ENCODE peak calls at places on chromosomes 6 and 20, in four cellular contexts. W, E, Z and B are unnamed samples.

GRCh38 chr6:133277228-133277894 is 36.2 kb downstream of the EYA4 start:
- DNase-seq in E (no peak), W (no peak), Z (no peak), B (no peak)

GRCh38 chr6:169993861-169994481 is 242.5 kb downstream of the ERMARD start:
- DNase-seq in W (no peak), Z (no peak), E (no peak), B (no peak)

GRCh38 chr20:58131111-58131510 is 97.3 kb downstream of the ANKRD60 start:
- DNase-seq in E (no peak), Z (no peak), W (no peak), B (no peak)

GRCh38 chr6:56806368-56806767 is 148.5 kb upstream of the BEND6 start:
- DNase-seq in E (no peak), W (no peak), Z (no peak), B (no peak)

GRCh38 chr6:3226422-3227362 is 761 bp downstream of the TUBB2B start:
- DNase-seq in W (no peak), Z (no peak), E (no peak), B (peak)

GRCh38 chr6:106099235-106099537 is 13.1 kb downstream of the PRDM1 start:
- DNase-seq in Z (no peak), E (no peak), W (no peak), B (peak)

GRCh38 chr6:42338573-42339218 is 113.0 kb downstream of the TRERF1 start:
- DNase-seq in W (no peak), Z (peak), E (no peak), B (no peak)

GRCh38 chr20:43988867-43989266 is 74.2 kb downstream of the TOX2 start:
- DNase-seq in Z (no peak), W (no peak), E (no peak), B (no peak)

GRCh38 chr6:90384720-90385119 is 88.1 kb upstream of the BACH2 start:
- DNase-seq in E (no peak), Z (no peak), W (no peak), B (no peak)

GRCh38 chr20:49112596-49113274 is 66.6 kb downstream of the CSE1L start:
- DNase-seq in E (no peak), Z (no peak), W (no peak), B (no peak)

GRCh38 chr6:26086214-26086613 is 1.0 kb upstream of the HFE start:
- DNase-seq in W (no peak), Z (no peak), E (no peak), B (no peak)

GRCh38 chr6:104019075-104019474 is 840.6 kb downstream of the HACE1 start:
- DNase-seq in Z (no peak), W (no peak), E (no peak), B (no peak)

GRCh38 chr6:24495516-24495847 is 713 bp downstream of the ALDH5A1 start:
- DNase-seq in W (peak), E (no peak), Z (peak), B (peak)

GRCh38 chr6:35600659-35601125 is 88.0 kb upstream of the TULP1 start:
- DNase-seq in E (no peak), W (no peak), Z (no peak), B (no peak)

GRCh38 chr6:96186516-96187195 is 170.9 kb downstream of the FUT9 start:
- DNase-seq in E (no peak), Z (no peak), W (no peak), B (no peak)

GRCh38 chr6:137949686-137950390 is 82.8 kb downstream of the TNFAIP3 start:
- DNase-seq in E (no peak), W (no peak), Z (no peak), B (no peak)

GRCh38 chr20:59996112-59996511 is 37.9 kb downstream of the CDH26 start:
- DNase-seq in W (no peak), Z (no peak), E (no peak), B (no peak)

GRCh38 chr20:59993736-59994484 is 35.7 kb downstream of the CDH26 start:
- DNase-seq in E (no peak), Z (no peak), W (no peak), B (no peak)

GRCh38 chr20:59994697-59995122 is 36.5 kb downstream of the CDH26 start:
- DNase-seq in Z (peak), E (no peak), W (no peak), B (peak)

GRCh38 chr20:59988141-59988540 is 29.9 kb downstream of the CDH26 start:
- DNase-seq in Z (peak), W (no peak), E (no peak), B (no peak)

GRCh38 chr20:59992531-59992930 is 34.3 kb downstream of the CDH26 start:
- DNase-seq in W (no peak), E (no peak), Z (no peak), B (no peak)
- TF ChIP-seq ATF3 in W (no peak), E (no peak), Z (no peak), B (no peak)

GRCh38 chr6:164911151-164911550 is 398.3 kb downstream of the C6orf118 start:
- DNase-seq in Z (no peak), E (no peak), W (no peak), B (no peak)

GRCh38 chr6:164917211-164917610 is 392.2 kb downstream of the C6orf118 start:
- DNase-seq in E (no peak), Z (no peak), W (no peak), B (no peak)

GRCh38 chr6:164911873-164912580 is 397.4 kb downstream of the C6orf118 start:
- DNase-seq in E (no peak), W (no peak), Z (no peak), B (no peak)
- TF ChIP-seq ATF3 in E (no peak), W (no peak), Z (no peak), B (no peak)

DNA sequence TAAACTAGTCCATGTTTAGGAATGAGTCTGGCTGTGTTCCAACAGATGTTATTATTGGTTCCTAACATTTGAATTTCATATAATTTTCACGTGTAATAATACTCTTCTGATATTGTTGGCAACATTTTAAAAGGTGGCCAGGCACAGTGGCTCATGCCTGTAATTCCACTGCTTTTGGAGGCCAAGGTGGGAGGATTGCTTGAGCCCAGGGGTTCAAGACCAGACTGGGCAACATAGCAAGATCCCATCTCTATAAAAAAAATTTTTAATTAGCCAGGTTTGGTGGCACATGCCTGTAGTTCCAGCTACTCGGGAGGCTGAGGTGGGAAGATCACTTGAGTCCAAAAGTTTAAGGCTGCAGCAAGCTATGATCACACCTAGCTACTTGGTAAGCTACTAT is 116.2 kb downstream of the MTHFD1L start:
- DNase-seq in W (no peak), Z (no peak), E (no peak), B (no peak)
- TF ChIP-seq ATF3 in W (no peak), Z (no peak), E (no peak), B (no peak)

DNA sequence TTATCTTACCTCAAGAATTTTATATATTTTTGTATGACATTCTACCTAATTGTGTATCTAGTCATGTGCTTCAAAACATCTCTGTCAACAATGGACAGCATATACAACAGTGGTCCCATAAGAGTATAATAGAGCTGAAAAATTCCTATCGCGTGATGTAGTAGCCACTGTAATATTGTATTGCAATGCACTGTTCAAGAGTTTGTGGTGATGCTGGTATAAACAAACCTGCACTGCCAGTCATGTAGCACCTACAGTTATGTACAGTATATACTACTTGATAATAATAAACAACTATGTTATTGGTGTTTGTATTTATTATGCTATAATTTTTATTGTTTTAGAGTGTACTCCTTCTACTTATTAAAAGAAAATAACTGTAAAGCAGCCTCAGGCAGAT is 672.7 kb downstream of the CD109 start:
- DNase-seq in E (no peak), Z (no peak), W (no peak), B (no peak)
- TF ChIP-seq ATF3 in E (no peak), Z (no peak), W (no peak), B (no peak)

DNA sequence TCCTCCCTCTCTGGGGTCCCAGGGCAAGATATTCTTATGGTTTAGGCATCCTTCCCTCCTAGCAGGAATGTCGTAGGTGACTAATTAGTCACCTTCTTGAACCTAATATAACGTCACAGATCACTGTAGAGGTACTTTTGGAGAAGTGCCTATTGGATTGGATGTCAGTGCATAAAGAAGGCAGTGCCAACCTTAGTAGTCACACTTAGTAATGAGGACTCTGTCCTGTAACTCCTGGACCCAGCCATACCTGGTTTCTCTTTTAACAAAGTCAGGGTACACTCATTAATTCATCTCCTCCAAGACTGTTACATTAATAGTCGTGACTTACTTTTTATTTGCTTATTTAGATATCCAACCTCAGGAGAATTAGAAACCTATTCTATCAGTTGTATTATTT is 20.0 kb downstream of the VTA1 start:
- DNase-seq in E (no peak), W (no peak), Z (no peak), B (no peak)
- TF ChIP-seq ATF3 in E (no peak), W (no peak), Z (no peak), B (no peak)

DNA sequence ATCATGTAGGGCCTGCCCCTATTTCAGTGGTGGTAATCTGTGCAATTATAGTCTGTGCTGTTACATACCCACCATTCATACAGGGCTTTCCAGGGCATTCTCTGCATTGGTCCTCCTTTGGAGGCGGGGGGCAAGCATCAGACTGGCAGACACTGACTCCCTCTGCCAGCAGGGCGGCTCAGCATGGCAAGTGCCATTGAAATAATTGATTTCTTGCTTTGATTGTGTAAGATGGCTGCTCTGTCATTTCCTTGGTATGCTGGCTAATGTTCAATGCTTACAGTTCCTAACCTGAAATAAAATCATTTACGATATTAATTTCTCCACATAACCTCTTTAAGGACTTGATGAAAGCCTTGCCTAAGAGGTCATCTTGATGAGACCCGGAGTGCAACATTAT is 387.1 kb downstream of the CDH4 start:
- DNase-seq in E (no peak), Z (no peak), W (no peak), B (no peak)
- TF ChIP-seq ATF3 in E (no peak), Z (no peak), W (no peak), B (no peak)